ENCODE peak calls at places on chromosomes 2 and 18, in nine cellular contexts. A, M, I, L, F, R, Q, H and V are unnamed samples.
A peak's percentile ranks its signal among the peaks of the same experiment; 100 is the strongest.

GRCh38 chr18:79823120-79823519 is 25.4 kb downstream of the KCNG2 start:
- DNase-seq in L (no peak), I (no peak), M (no peak), Q (no peak), A (no peak), F (no peak), R (no peak), H (no peak), V (no peak)

GRCh38 chr2:112706170-112706664 is 14.6 kb upstream of the NT5DC4 start:
- DNase-seq in M (no peak), H (no peak), Q (peak; percentile 80), R (no peak), L (no peak), I (no peak), F (no peak), A (no peak), V (no peak)

GRCh38 chr2:1051075-1051474 is 100.4 kb downstream of the SNTG2 start:
- DNase-seq in M (no peak), H (no peak), R (peak; percentile 82), Q (no peak), I (no peak), F (no peak), L (no peak), A (no peak), V (no peak)

GRCh38 chr2:206823178-206823577 is 57.8 kb downstream of the FASTKD2 start:
- DNase-seq in L (no peak), I (no peak), F (peak; percentile 82), Q (no peak), M (peak; percentile 46), H (no peak), R (no peak), A (no peak), V (no peak)

GRCh38 chr2:130883520-130883919 is 46.8 kb downstream of the ARHGEF4 start:
- DNase-seq in L (no peak), H (no peak), F (no peak), Q (no peak), A (no peak), M (no peak), I (no peak), R (no peak), V (no peak)

GRCh38 chr2:24492283-24493272 is 1.5 kb downstream of the NCOA1 start:
- DNase-seq in A (no peak), M (peak; percentile 22), L (peak; percentile 71), Q (no peak), H (no peak), I (no peak), F (no peak), R (peak; percentile 51), V (no peak)

GRCh38 chr2:196245746-196246145 is 74.4 kb upstream of the STK17B start:
- DNase-seq in H (no peak), A (no peak), I (no peak), F (no peak), Q (no peak), R (no peak), M (no peak), L (no peak), V (no peak)

GRCh38 chr2:4047961-4048891 is 344.9 kb downstream of the DCDC2C start:
- DNase-seq in R (no peak), I (no peak), F (no peak), Q (no peak), M (no peak), H (no peak), A (no peak), L (no peak), V (no peak)

GRCh38 chr2:112881217-112882000 is 29.6 kb upstream of the IL37 start:
- DNase-seq in F (no peak), I (no peak), A (no peak), L (no peak), Q (peak; percentile 92), R (no peak), H (no peak), M (no peak), V (no peak)

GRCh38 chr2:2573658-2574293 is 242.7 kb upstream of the MYT1L start:
- DNase-seq in R (no peak), A (no peak), H (no peak), L (peak; percentile 39), M (no peak), I (no peak), Q (peak; percentile 1), F (no peak), V (no peak)

GRCh38 chr2:236354973-236355595 is 90.9 kb upstream of the ASB18 start:
- DNase-seq in F (no peak), M (no peak), A (no peak), R (no peak), I (no peak), H (no peak), L (no peak), Q (no peak), V (no peak)

GRCh38 chr2:71530246-71530986 is 77.1 kb downstream of the DYSF start:
- DNase-seq in R (peak; percentile 82), L (peak; percentile 85), M (no peak), F (peak; percentile 67), I (no peak), H (peak; percentile 48), A (peak; percentile 52), Q (peak; percentile 28), V (peak; percentile 62)

GRCh38 chr2:168290391-168290790 is 43.0 kb upstream of the STK39 start:
- DNase-seq in F (no peak), R (no peak), I (no peak), M (no peak), L (no peak), A (no peak), Q (no peak), H (no peak), V (no peak)

GRCh38 chr2:168295051-168295450 is 47.7 kb upstream of the STK39 start:
- DNase-seq in M (no peak), L (no peak), A (no peak), Q (no peak), H (no peak), R (no peak), I (no peak), F (no peak), V (no peak)

GRCh38 chr2:168294409-168294808 is 47.0 kb upstream of the STK39 start:
- DNase-seq in R (no peak), F (no peak), Q (no peak), H (no peak), A (no peak), M (no peak), L (no peak), I (no peak), V (no peak)

GRCh38 chr2:168289880-168290279 is 42.5 kb upstream of the STK39 start:
- DNase-seq in L (no peak), H (no peak), R (no peak), Q (no peak), A (no peak), F (no peak), M (no peak), I (no peak), V (no peak)

DNA sequence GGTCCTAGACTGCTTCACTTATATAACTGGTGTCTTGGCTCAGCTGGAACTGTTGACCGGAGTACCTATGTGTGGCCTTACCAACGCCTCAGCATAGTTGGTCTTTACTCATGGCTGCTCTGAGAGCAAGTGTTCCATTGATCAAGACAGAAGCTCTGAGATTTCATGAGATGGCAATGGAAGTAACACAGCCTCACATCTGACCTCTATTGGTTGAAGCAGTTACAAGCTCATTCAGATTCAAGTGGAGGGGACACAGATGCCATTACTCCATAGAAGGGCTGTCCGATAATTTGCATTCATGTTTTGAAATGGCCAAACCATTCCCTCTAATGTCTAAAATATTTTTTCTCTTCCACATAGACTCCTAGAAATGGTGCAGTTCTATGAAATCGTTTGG is 46.4 kb upstream of the STK39 start:
- DNase-seq in H (no peak), M (no peak), F (no peak), L (no peak), Q (no peak), R (peak; percentile 32), A (no peak), I (no peak), V (no peak)
- TF ChIP-seq CTCF in H (no peak), M (no peak), F (peak; percentile 6), L (peak; percentile 65), Q (peak; percentile 16), R (peak; percentile 38), A (no peak), I (no peak), V (no peak)

GRCh38 chr18:38047820-38048219 is 482.2 kb upstream of the CELF4 start:
- DNase-seq in R (peak; percentile 32), H (no peak), F (no peak), I (no peak), A (no peak), M (no peak), L (no peak), Q (no peak), V (no peak)
- TF ChIP-seq CTCF in R (peak; percentile 55), H (no peak), F (no peak), I (no peak), A (no peak), M (no peak), L (peak; percentile 74), Q (no peak), V (no peak)

DNA sequence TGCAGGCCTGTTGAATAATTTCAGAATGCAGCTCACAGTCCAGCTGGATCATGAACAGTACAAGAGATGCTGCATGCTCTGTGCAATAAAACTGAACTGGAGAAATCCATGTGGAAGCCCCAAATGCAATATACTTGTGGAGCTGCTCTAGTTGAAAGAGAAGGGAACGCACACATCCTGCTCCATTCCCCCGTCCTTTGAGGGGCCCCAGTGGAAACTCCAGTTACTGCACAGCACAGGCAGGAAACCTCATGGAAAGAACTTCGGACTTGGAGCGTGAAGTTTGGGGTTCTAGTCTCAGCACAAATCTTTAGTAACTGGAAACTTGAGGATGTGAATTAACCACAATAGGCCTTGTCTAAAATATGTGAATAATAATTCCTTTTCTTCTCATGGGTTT is 73.2 kb downstream of the PLA2R1 start:
- DNase-seq in R (peak; percentile 54), H (no peak), Q (no peak), I (no peak), M (no peak), A (no peak), L (peak; percentile 69), F (no peak), V (no peak)
- TF ChIP-seq CTCF in R (no peak), H (no peak), Q (no peak), I (no peak), M (no peak), A (no peak), L (peak; percentile 64), F (no peak), V (no peak)

GRCh38 chr2:159921752-159922404 is 123.9 kb upstream of the CD302 start:
- DNase-seq in Q (no peak), R (peak; percentile 96), H (peak; percentile 90), L (peak; percentile 98), I (peak; percentile 59), A (peak; percentile 83), F (peak; percentile 81), M (peak; percentile 72), V (peak; percentile 94)
- TF ChIP-seq CTCF in Q (peak; percentile 79), R (peak; percentile 76), H (peak; percentile 76), L (peak; percentile 97), I (peak; percentile 77), A (peak; percentile 82), F (peak; percentile 91), M (peak; percentile 77), V (peak; percentile 74)